ENCODE peak calls at places on chromosomes 5 and 9, in seven cellular contexts. One of them, this sample, is unnamed.

GRCh38 chr5:181187500-181188213 is 17.3 kb downstream of the TRIM7 start:
- DNase-seq in A172: peak; percentile 88
- DNase-seq in NCI-H446 treated with DMSO at 0.1 percent for 48 hours: no peak
- DNase-seq in T-cell: no peak
- DNase-seq in head of caudate nucleus: peak; percentile 69
- DNase-seq in HAP-1: peak; percentile 92
- DNase-seq in spleen: peak; percentile 87
- DNase-seq in this sample: no peak

GRCh38 chr5:43041131-43041668 is 1.1 kb upstream of the ANXA2R start:
- DNase-seq in NCI-H446 treated with DMSO at 0.1 percent for 48 hours: peak; percentile 58
- DNase-seq in T-cell: no peak
- DNase-seq in HAP-1: peak; percentile 36
- DNase-seq in A172: no peak
- DNase-seq in spleen: peak; percentile 78
- DNase-seq in head of caudate nucleus: no peak
- DNase-seq in this sample: peak; percentile 49

GRCh38 chr5:160221082-160221481 is 8.2 kb upstream of the FABP6 start:
- DNase-seq in spleen: no peak
- DNase-seq in A172: no peak
- DNase-seq in HAP-1: no peak
- DNase-seq in NCI-H446 treated with DMSO at 0.1 percent for 48 hours: no peak
- DNase-seq in head of caudate nucleus: no peak
- DNase-seq in T-cell: no peak
- DNase-seq in this sample: no peak

GRCh38 chr5:148012806-148013205 is 51.0 kb upstream of the SPINK5 start:
- DNase-seq in head of caudate nucleus: no peak
- DNase-seq in HAP-1: no peak
- DNase-seq in T-cell: no peak
- DNase-seq in A172: no peak
- DNase-seq in NCI-H446 treated with DMSO at 0.1 percent for 48 hours: no peak
- DNase-seq in spleen: no peak
- DNase-seq in this sample: no peak

GRCh38 chr9:113999256-114000062 is 78.6 kb downstream of the AMBP start:
- DNase-seq in HAP-1: peak; percentile 3
- DNase-seq in T-cell: no peak
- DNase-seq in head of caudate nucleus: no peak
- DNase-seq in NCI-H446 treated with DMSO at 0.1 percent for 48 hours: no peak
- DNase-seq in spleen: no peak
- DNase-seq in A172: peak; percentile 25
- DNase-seq in this sample: no peak

GRCh38 chr5:151740336-151740942 is 18.0 kb downstream of the ATOX1 start:
- DNase-seq in T-cell: no peak
- DNase-seq in NCI-H446 treated with DMSO at 0.1 percent for 48 hours: no peak
- DNase-seq in A172: peak; percentile 98
- DNase-seq in HAP-1: peak; percentile 68
- DNase-seq in head of caudate nucleus: peak; percentile 64
- DNase-seq in spleen: no peak
- DNase-seq in this sample: no peak

GRCh38 chr9:27473135-27473534 is 51.0 kb upstream of the IFNK start:
- DNase-seq in spleen: peak; percentile 58
- DNase-seq in head of caudate nucleus: peak; percentile 49
- DNase-seq in A172: no peak
- DNase-seq in NCI-H446 treated with DMSO at 0.1 percent for 48 hours: no peak
- DNase-seq in T-cell: no peak
- DNase-seq in HAP-1: peak; percentile 68
- DNase-seq in this sample: no peak

GRCh38 chr5:178116406-178116885 is 3.1 kb downstream of the N4BP3 start:
- DNase-seq in A172: no peak
- DNase-seq in spleen: peak; percentile 92
- DNase-seq in NCI-H446 treated with DMSO at 0.1 percent for 48 hours: no peak
- DNase-seq in head of caudate nucleus: no peak
- DNase-seq in HAP-1: no peak
- DNase-seq in T-cell: peak; percentile 47
- DNase-seq in this sample: peak; percentile 24

GRCh38 chr9:114085404-114085803 is 7.3 kb upstream of the AMBP start:
- DNase-seq in HAP-1: no peak
- DNase-seq in spleen: no peak
- DNase-seq in NCI-H446 treated with DMSO at 0.1 percent for 48 hours: no peak
- DNase-seq in A172: no peak
- DNase-seq in T-cell: no peak
- DNase-seq in head of caudate nucleus: no peak
- DNase-seq in this sample: no peak

GRCh38 chr5:149485655-149486615 is 65.3 kb downstream of the CSNK1A1 start:
- DNase-seq in T-cell: no peak
- DNase-seq in HAP-1: no peak
- DNase-seq in A172: peak; percentile 99
- DNase-seq in spleen: no peak
- DNase-seq in head of caudate nucleus: no peak
- DNase-seq in NCI-H446 treated with DMSO at 0.1 percent for 48 hours: peak; percentile 93
- DNase-seq in this sample: no peak

GRCh38 chr5:127705120-127705892 is 2.1 kb downstream of the CCDC192 start:
- DNase-seq in T-cell: no peak
- DNase-seq in NCI-H446 treated with DMSO at 0.1 percent for 48 hours: no peak
- DNase-seq in A172: peak; percentile 60
- DNase-seq in HAP-1: peak; percentile 57
- DNase-seq in head of caudate nucleus: no peak
- DNase-seq in spleen: no peak
- DNase-seq in this sample: no peak

GRCh38 chr5:76256116-76256889 is 146.8 kb upstream of the IQGAP2 start:
- DNase-seq in HAP-1: peak; percentile 64
- DNase-seq in spleen: no peak
- DNase-seq in T-cell: peak; percentile 43
- DNase-seq in head of caudate nucleus: peak; percentile 51
- DNase-seq in A172: peak; percentile 68
- DNase-seq in NCI-H446 treated with DMSO at 0.1 percent for 48 hours: peak; percentile 21
- DNase-seq in this sample: peak; percentile 58

GRCh38 chr9:134629061-134629585 is 12.5 kb upstream of the COL5A1 start:
- DNase-seq in NCI-H446 treated with DMSO at 0.1 percent for 48 hours: no peak
- DNase-seq in head of caudate nucleus: peak; percentile 1
- DNase-seq in HAP-1: no peak
- DNase-seq in T-cell: no peak
- DNase-seq in spleen: peak; percentile 59
- DNase-seq in A172: no peak
- DNase-seq in this sample: no peak

GRCh38 chr5:95921501-95921900 is 40.1 kb downstream of the ELL2 start:
- DNase-seq in NCI-H446 treated with DMSO at 0.1 percent for 48 hours: no peak
- DNase-seq in T-cell: no peak
- DNase-seq in HAP-1: no peak
- DNase-seq in head of caudate nucleus: no peak
- DNase-seq in A172: no peak
- DNase-seq in spleen: no peak
- DNase-seq in this sample: no peak

GRCh38 chr5:135456238-135457099 is 4.3 kb upstream of the TIFAB start:
- DNase-seq in HAP-1: no peak
- DNase-seq in T-cell: no peak
- DNase-seq in head of caudate nucleus: no peak
- DNase-seq in spleen: peak; percentile 76
- DNase-seq in A172: peak; percentile 83
- DNase-seq in NCI-H446 treated with DMSO at 0.1 percent for 48 hours: no peak
- DNase-seq in this sample: no peak

GRCh38 chr5:149666212-149666852 is 63.8 kb upstream of the PPARGC1B start:
- DNase-seq in A172: peak; percentile 50
- DNase-seq in spleen: no peak
- DNase-seq in NCI-H446 treated with DMSO at 0.1 percent for 48 hours: no peak
- DNase-seq in HAP-1: no peak
- DNase-seq in T-cell: no peak
- DNase-seq in head of caudate nucleus: no peak
- DNase-seq in this sample: no peak

GRCh38 chr9:21970800-21971620 is 23.2 kb downstream of the CDKN2A start:
- DNase-seq in T-cell: no peak
- DNase-seq in spleen: no peak
- DNase-seq in NCI-H446 treated with DMSO at 0.1 percent for 48 hours: no peak
- DNase-seq in head of caudate nucleus: no peak
- DNase-seq in HAP-1: no peak
- DNase-seq in A172: no peak
- DNase-seq in this sample: no peak

GRCh38 chr9:136855461-136856077 is 3.4 kb downstream of the MAMDC4 start:
- DNase-seq in head of caudate nucleus: no peak
- DNase-seq in T-cell: no peak
- DNase-seq in A172: no peak
- DNase-seq in NCI-H446 treated with DMSO at 0.1 percent for 48 hours: no peak
- DNase-seq in spleen: peak; percentile 78
- DNase-seq in HAP-1: peak; percentile 12
- DNase-seq in this sample: no peak

GRCh38 chr5:73603998-73604397 is 22.0 kb upstream of the ARHGEF28 start:
- DNase-seq in A172: no peak
- DNase-seq in head of caudate nucleus: no peak
- DNase-seq in NCI-H446 treated with DMSO at 0.1 percent for 48 hours: no peak
- DNase-seq in spleen: no peak
- DNase-seq in HAP-1: no peak
- DNase-seq in T-cell: no peak
- DNase-seq in this sample: no peak